ENCODE peak calls at places on chromosomes 5 and 9, in eight cellular contexts. D is stimulated activated CD4-positive, alpha-beta T cell treated with anti-CD3 and anti-CD28 coated beads, Interleukin-2, amount 100 ng/mL, for 24 hours; F is activated T-helper 1 cell treated with anti-CD3 and anti-CD28 coated beads, Interleukin-12 subunit alpha, Interleukin-12 subunit beta, Interleukin-2, Interleukin-4 antibody, amounts not matched to agents 30 ng/mL and 10 ng/mL and 1 ng/mL, durations not matched to agents 14 hours and 24 hours and 36 hours; O is HTR-8/SVneo; V is GM13977; H is mucosa of gallbladder; B is WTC11; C is right cardiac atrium. K is an unnamed sample.

GRCh38 chr5:118326496-118327045 is 661.8 kb downstream of the DTWD2 start:
- DNase-seq in V (no peak), F (no peak), H (no peak), B (no peak), C (no peak), O (peak), D (no peak), K (no peak)

GRCh38 chr5:14155075-14155474 is 11.9 kb downstream of the TRIO start:
- DNase-seq in V (peak), F (no peak), B (no peak), D (no peak), C (no peak), H (no peak), O (no peak), K (no peak)

GRCh38 chr9:87684627-87685204 is 41.2 kb upstream of the CTSL start:
- DNase-seq in O (peak), B (peak), F (no peak), H (peak), V (no peak), C (peak), D (no peak), K (peak)

GRCh38 chr9:114898741-114899140 is 31.6 kb downstream of the TNFSF8 start:
- DNase-seq in D (peak), C (peak), F (peak), V (no peak), H (peak), O (no peak), B (no peak), K (peak)

GRCh38 chr5:163104496-163104895 is 332.9 kb upstream of the CCNG1 start:
- DNase-seq in C (no peak), F (no peak), H (no peak), B (peak), D (no peak), V (no peak), O (no peak), K (peak)

GRCh38 chr9:105242062-105242461 is 2.4 kb upstream of the SLC44A1 start:
- DNase-seq in V (no peak), B (no peak), F (no peak), H (no peak), O (no peak), D (no peak), C (no peak), K (no peak)

GRCh38 chr5:56327810-56328209 is 94.7 kb upstream of the ANKRD55 start:
- DNase-seq in F (peak), B (no peak), O (no peak), V (peak), D (peak), H (no peak), C (no peak), K (no peak)

GRCh38 chr5:65334077-65334476 is 147.6 kb downstream of the ADAMTS6 start:
- DNase-seq in V (no peak), F (no peak), O (no peak), H (no peak), C (no peak), D (no peak), B (no peak), K (peak)

GRCh38 chr5:175866377-175866907 is 4.9 kb upstream of the CPLX2 start:
- DNase-seq in H (no peak), F (no peak), D (no peak), B (no peak), C (no peak), O (no peak), V (no peak), K (no peak)

GRCh38 chr9:88092699-88093359 is 45.4 kb downstream of the SPATA31C2 start:
- DNase-seq in O (no peak), F (no peak), C (peak), D (no peak), B (no peak), H (peak), V (no peak), K (no peak)

GRCh38 chr9:133518193-133518592 is 6.6 kb downstream of the MYMK start:
- DNase-seq in V (no peak), C (peak), D (no peak), B (no peak), H (no peak), F (no peak), O (no peak), K (no peak)

GRCh38 chr5:76385540-76385939 is 17.5 kb upstream of the IQGAP2 start:
- DNase-seq in H (no peak), C (no peak), D (no peak), O (no peak), V (no peak), F (no peak), B (no peak), K (no peak)

GRCh38 chr5:168820776-168821302 is 241.7 kb upstream of the PANK3 start:
- DNase-seq in V (no peak), F (no peak), O (no peak), C (no peak), D (no peak), H (no peak), B (no peak), K (peak)